ENCODE peak calls at places on chromosomes 12 and 14, in five cellular contexts. D, H, X, O and W are unnamed samples.
A peak's percentile ranks its signal among the peaks of the same experiment; 100 is the strongest.

GRCh38 chr14:80621701-80622100 is 319.8 kb downstream of the CEP128 start:
- DNase-seq in D (peak; percentile 58), H (peak; percentile 59), X (no peak), O (no peak), W (no peak)

GRCh38 chr12:1760566-1761382 is 59.6 kb upstream of the LRTM2 start:
- DNase-seq in D (peak; percentile 89), H (no peak), X (no peak), O (no peak), W (peak; percentile 15)

GRCh38 chr12:40254455-40255085 is 29.8 kb downstream of the LRRK2 start:
- DNase-seq in D (no peak), H (no peak), X (no peak), O (no peak), W (no peak)

GRCh38 chr14:49464885-49465284 is 121.3 kb downstream of the RPS29 start:
- DNase-seq in D (peak; percentile 3), H (no peak), X (no peak), O (no peak), W (no peak)

GRCh38 chr14:59695198-59695597 is 118.6 kb upstream of the CCDC175 start:
- DNase-seq in D (no peak), H (no peak), X (no peak), O (peak; percentile 91), W (no peak)

GRCh38 chr14:98952595-98953325 is 319.2 kb downstream of the BCL11B start:
- DNase-seq in D (no peak), H (no peak), X (peak; percentile 16), O (no peak), W (no peak)

GRCh38 chr12:54463034-54463433 is 10.4 kb downstream of the GTSF1 start:
- DNase-seq in D (peak; percentile 58), H (no peak), X (no peak), O (peak; percentile 81), W (no peak)

GRCh38 chr14:90756755-90757345 is 59.4 kb downstream of the TTC7B start:
- DNase-seq in D (no peak), H (no peak), X (no peak), O (no peak), W (no peak)

GRCh38 chr12:79997115-79997805 is 62.4 kb upstream of the PPP1R12A start:
- DNase-seq in D (no peak), H (no peak), X (no peak), O (no peak), W (no peak)

GRCh38 chr12:66555113-66555512 is 123.8 kb downstream of the GRIP1 start:
- DNase-seq in D (peak; percentile 1), H (no peak), X (no peak), O (no peak), W (no peak)

GRCh38 chr12:123942277-123942653 is 30.4 kb downstream of the CCDC92 start:
- DNase-seq in D (peak; percentile 89), H (no peak), X (no peak), O (no peak), W (no peak)

GRCh38 chr12:132807295-132808222 is 21.1 kb downstream of the GOLGA3 start:
- DNase-seq in D (no peak), H (no peak), X (no peak), O (no peak), W (no peak)

GRCh38 chr12:121590476-121591143 is 9.8 kb upstream of the KDM2B start:
- DNase-seq in D (peak; percentile 72), H (no peak), X (peak; percentile 68), O (no peak), W (no peak)

GRCh38 chr14:52399886-52400599 is 85.9 kb downstream of the PTGER2 start:
- DNase-seq in D (no peak), H (no peak), X (no peak), O (no peak), W (peak; percentile 62)

GRCh38 chr14:104085032-104085888 is at the start of gene ASPG:
- DNase-seq in D (no peak), H (no peak), X (no peak), O (peak; percentile 61), W (peak; percentile 72)

GRCh38 chr12:124036117-124037109 is 63.4 kb downstream of the ZNF664 start:
- DNase-seq in D (peak; percentile 39), H (no peak), X (peak; percentile 54), O (no peak), W (peak; percentile 70)

GRCh38 chr12:95117178-95117599 is 43.8 kb upstream of the NR2C1 start:
- DNase-seq in D (peak; percentile 76), H (peak; percentile 4), X (peak; percentile 69), O (peak; percentile 67), W (peak; percentile 83)

GRCh38 chr14:95157987-95158712 is 821 bp upstream of the DICER1 start:
- DNase-seq in D (no peak), H (no peak), X (no peak), O (no peak), W (no peak)

GRCh38 chr12:132812631-132813305 is 15.9 kb downstream of the GOLGA3 start:
- DNase-seq in D (peak; percentile 25), H (no peak), X (no peak), O (no peak), W (no peak)

GRCh38 chr12:125742413-125742812 is 677.2 kb downstream of the AACS start:
- DNase-seq in D (no peak), H (no peak), X (no peak), O (no peak), W (no peak)

GRCh38 chr14:91373591-91374245 is 43.9 kb downstream of the CCDC88C start:
- DNase-seq in D (no peak), H (peak; percentile 36), X (peak; percentile 61), O (no peak), W (no peak)

GRCh38 chr12:76588881-76589565 is 29.5 kb upstream of the OSBPL8 start:
- DNase-seq in D (peak; percentile 47), H (no peak), X (no peak), O (no peak), W (peak; percentile 26)

GRCh38 chr14:39440975-39441374 is 8.7 kb upstream of the FBXO33 start:
- DNase-seq in D (no peak), H (no peak), X (no peak), O (no peak), W (no peak)